ENCODE peak calls at places on chromosomes 5 and 9, in four cellular contexts. One of them, this sample, is unnamed.

GRCh38 chr5:79109527-79110492 is 1.8 kb upstream of the BHMT start:
- DNase-seq in RWPE2: no peak
- DNase-seq in head of caudate nucleus: no peak
- DNase-seq in psoas muscle: peak; percentile 21
- DNase-seq in this sample: peak; percentile 8

GRCh38 chr9:33448159-33448511 is 742 bp upstream of the AQP3 start:
- DNase-seq in psoas muscle: no peak
- DNase-seq in RWPE2: no peak
- DNase-seq in head of caudate nucleus: no peak
- DNase-seq in this sample: no peak

GRCh38 chr5:179227578-179228311 is 117.5 kb downstream of the ADAMTS2 start:
- DNase-seq in RWPE2: peak; percentile 52
- DNase-seq in psoas muscle: no peak
- DNase-seq in head of caudate nucleus: peak; percentile 16
- DNase-seq in this sample: no peak

GRCh38 chr5:45038366-45038987 is 229.7 kb downstream of the MRPS30 start:
- DNase-seq in RWPE2: no peak
- DNase-seq in head of caudate nucleus: no peak
- DNase-seq in psoas muscle: no peak
- DNase-seq in this sample: no peak

GRCh38 chr5:122458278-122458872 is 146.3 kb downstream of the SNCAIP start:
- DNase-seq in head of caudate nucleus: no peak
- DNase-seq in psoas muscle: no peak
- DNase-seq in RWPE2: no peak
- DNase-seq in this sample: no peak

GRCh38 chr9:18710089-18710488 is 236.1 kb downstream of the ADAMTSL1 start:
- DNase-seq in RWPE2: no peak
- DNase-seq in head of caudate nucleus: no peak
- DNase-seq in psoas muscle: no peak
- DNase-seq in this sample: no peak

GRCh38 chr5:139829471-139829870 is 33.9 kb downstream of the PSD2 start:
- DNase-seq in head of caudate nucleus: no peak
- DNase-seq in RWPE2: no peak
- DNase-seq in psoas muscle: no peak
- DNase-seq in this sample: no peak

GRCh38 chr5:105828855-105829254 is 1841.9 kb downstream of the EFNA5 start:
- DNase-seq in RWPE2: no peak
- DNase-seq in head of caudate nucleus: no peak
- DNase-seq in psoas muscle: no peak
- DNase-seq in this sample: no peak

GRCh38 chr9:92432972-92433548 is 8.8 kb upstream of the OMD start:
- DNase-seq in psoas muscle: no peak
- DNase-seq in head of caudate nucleus: no peak
- DNase-seq in RWPE2: no peak
- DNase-seq in this sample: no peak

GRCh38 chr5:178237431-178238312 is 5.1 kb upstream of the PHYKPL start:
- DNase-seq in head of caudate nucleus: no peak
- DNase-seq in psoas muscle: no peak
- DNase-seq in RWPE2: no peak
- DNase-seq in this sample: no peak

GRCh38 chr5:159902444-159903121 is 13.7 kb upstream of the ADRA1B start:
- DNase-seq in psoas muscle: no peak
- DNase-seq in head of caudate nucleus: no peak
- DNase-seq in RWPE2: peak; percentile 75
- DNase-seq in this sample: no peak

GRCh38 chr5:149633671-149634350 is 52.5 kb downstream of the ARHGEF37 start:
- DNase-seq in psoas muscle: no peak
- DNase-seq in head of caudate nucleus: no peak
- DNase-seq in RWPE2: no peak
- DNase-seq in this sample: no peak

GRCh38 chr9:14313951-14314423 is at the start of gene NFIB:
- DNase-seq in head of caudate nucleus: peak; percentile 48
- DNase-seq in RWPE2: no peak
- DNase-seq in psoas muscle: peak; percentile 70
- DNase-seq in this sample: no peak

GRCh38 chr5:97192580-97193421 is 9.8 kb upstream of the RIOK2 start:
- DNase-seq in RWPE2: no peak
- DNase-seq in psoas muscle: no peak
- DNase-seq in head of caudate nucleus: no peak
- DNase-seq in this sample: no peak

GRCh38 chr9:136198605-136199083 is 6.3 kb downstream of the LHX3 start:
- DNase-seq in psoas muscle: no peak
- DNase-seq in head of caudate nucleus: no peak
- DNase-seq in RWPE2: no peak
- DNase-seq in this sample: no peak

GRCh38 chr5:123810253-123810652 is 298.3 kb downstream of the CSNK1G3 start:
- DNase-seq in psoas muscle: no peak
- DNase-seq in RWPE2: no peak
- DNase-seq in head of caudate nucleus: no peak
- DNase-seq in this sample: no peak

This sample was measured in activated CD4-positive, alpha-beta T cell treated with anti-CD3 and anti-CD28 coated beads, Interleukin-2, amount 10 ng/mL, durations not matched to agents 7 days and 5 days.